ENCODE peak calls at places on chromosomes 7 and 10, in ten cellular contexts. T is GM12865, G is pancreas, K is CD14-positive monocyte, E is tibial artery, J is Calu3, Z is type B pancreatic cell, I is GM06990, N is MM.1S, U is IMR-90. C is an unnamed sample.

GRCh38 chr10:4498763-4499251 is 327.2 kb upstream of the AKR1E2 start:
- DNase-seq in T (no peak), G (no peak), K (no peak), E (no peak), J (no peak), Z (no peak), I (no peak), N (no peak), U (peak; percentile 94), C (no peak)

GRCh38 chr7:22001345-22002004 is 55.8 kb upstream of the CDCA7L start:
- DNase-seq in T (peak; percentile 63), G (no peak), K (no peak), E (no peak), J (peak; percentile 69), Z (no peak), I (peak; percentile 9), N (peak; percentile 64), U (peak; percentile 80), C (no peak)

GRCh38 chr10:2897619-2898508 is 169.5 kb upstream of the PFKP start:
- DNase-seq in T (no peak), G (no peak), K (no peak), E (no peak), J (no peak), Z (no peak), I (no peak), N (no peak), U (no peak), C (no peak)

GRCh38 chr7:42244828-42245227 is 7.8 kb upstream of the GLI3 start:
- DNase-seq in T (no peak), G (no peak), K (no peak), E (no peak), J (no peak), Z (no peak), I (no peak), N (no peak), U (peak; percentile 87), C (no peak)

GRCh38 chr10:72009430-72010081 is 45.4 kb downstream of the CHST3 start:
- DNase-seq in T (no peak), G (no peak), K (no peak), E (peak; percentile 96), J (no peak), Z (no peak), I (no peak), N (no peak), U (peak; percentile 94), C (peak; percentile 99)

GRCh38 chr10:81963606-81964005 is 88.6 kb downstream of the NRG3 start:
- DNase-seq in T (no peak), G (no peak), K (no peak), E (no peak), J (no peak), Z (no peak), I (no peak), N (no peak), U (no peak), C (no peak)

GRCh38 chr7:1663857-1664651 is 6.0 kb upstream of the ELFN1 start:
- DNase-seq in T (no peak), G (peak; percentile 76), K (peak; percentile 43), E (peak; percentile 15), J (peak; percentile 7), Z (peak; percentile 72), I (no peak), N (no peak), U (no peak), C (peak; percentile 65)

GRCh38 chr10:90591629-90592028 is 266.2 kb downstream of the HTR7 start:
- DNase-seq in T (no peak), G (no peak), K (no peak), E (no peak), J (no peak), Z (no peak), I (no peak), N (no peak), U (no peak), C (no peak)

GRCh38 chr7:105934577-105935185 is 28.4 kb upstream of the CDHR3 start:
- DNase-seq in T (peak; percentile 40), G (no peak), K (no peak), E (no peak), J (peak; percentile 20), Z (no peak), I (no peak), N (peak; percentile 25), U (peak; percentile 47), C (no peak)

GRCh38 chr10:32060372-32060771 is 4.1 kb upstream of the KIF5B start:
- DNase-seq in T (no peak), G (no peak), K (no peak), E (no peak), J (no peak), Z (no peak), I (no peak), N (no peak), U (no peak), C (no peak)

GRCh38 chr7:34165466-34165865 is 260.1 kb downstream of the BMPER start:
- DNase-seq in T (no peak), G (no peak), K (no peak), E (no peak), J (no peak), Z (no peak), I (no peak), N (no peak), U (peak; percentile 32), C (no peak)
- TF ChIP-seq CTCF in T (no peak), G (no peak), K (no peak), E (no peak), J (no peak), Z (no peak), I (no peak), N (no peak), U (no peak), C (no peak)

DNA sequence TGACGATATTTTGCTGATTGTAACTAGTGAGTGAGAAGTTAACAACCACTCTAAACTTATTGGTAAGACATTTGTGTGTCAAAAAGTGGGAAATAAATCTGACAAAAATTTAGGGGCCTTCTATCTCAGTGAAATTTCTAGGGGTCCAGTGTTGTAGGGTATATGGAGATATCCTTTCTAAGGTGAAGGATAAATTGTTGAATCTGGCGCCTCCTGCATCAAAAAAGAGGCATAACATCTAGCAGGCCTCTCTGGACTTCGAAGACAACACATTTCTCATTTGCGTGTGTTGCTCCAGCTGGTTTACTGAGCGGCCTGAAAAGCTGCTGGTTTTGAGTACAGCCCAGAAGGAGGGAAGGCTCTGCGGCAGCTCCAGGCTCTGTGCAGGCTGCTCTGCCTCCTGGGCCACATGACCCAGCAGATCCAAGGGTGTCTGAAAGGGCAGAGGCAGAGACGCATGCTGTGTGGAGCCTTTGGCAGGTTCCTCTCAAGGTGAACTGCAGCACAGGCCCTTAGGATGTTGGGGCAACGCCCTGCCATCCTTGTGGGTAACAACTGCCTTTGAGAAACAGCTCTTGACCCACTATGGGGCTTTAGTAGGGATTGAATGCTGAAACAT is 72.4 kb downstream of the LMBR1 start:
- DNase-seq in T (peak; percentile 6), G (no peak), K (no peak), E (no peak), J (no peak), Z (no peak), I (no peak), N (peak; percentile 22), U (no peak), C (no peak)
- TF ChIP-seq CTCF in T (peak; percentile 31), G (no peak), K (peak; percentile 22), E (peak; percentile 6), J (no peak), Z (peak; percentile 57), I (peak; percentile 41), N (peak; percentile 40), U (peak; percentile 27), C (no peak)

GRCh38 chr7:135143874-135144668 is 3.8 kb upstream of the TMEM140 start:
- DNase-seq in T (no peak), G (no peak), K (no peak), E (no peak), J (no peak), Z (no peak), I (no peak), N (no peak), U (no peak), C (no peak)

GRCh38 chr7:135151162-135151932 is 3.5 kb downstream of the TMEM140 start:
- DNase-seq in T (peak; percentile 45), G (no peak), K (peak; percentile 93), E (no peak), J (no peak), Z (no peak), I (no peak), N (no peak), U (no peak), C (no peak)

GRCh38 chr7:135150072-135150782 is 2.4 kb downstream of the TMEM140 start:
- DNase-seq in T (no peak), G (no peak), K (no peak), E (no peak), J (no peak), Z (no peak), I (no peak), N (no peak), U (no peak), C (no peak)

GRCh38 chr7:135147341-135147898 is 452 bp upstream of the TMEM140 start:
- DNase-seq in T (no peak), G (no peak), K (no peak), E (no peak), J (no peak), Z (no peak), I (no peak), N (peak; percentile 82), U (peak; percentile 37), C (no peak)

DNA sequence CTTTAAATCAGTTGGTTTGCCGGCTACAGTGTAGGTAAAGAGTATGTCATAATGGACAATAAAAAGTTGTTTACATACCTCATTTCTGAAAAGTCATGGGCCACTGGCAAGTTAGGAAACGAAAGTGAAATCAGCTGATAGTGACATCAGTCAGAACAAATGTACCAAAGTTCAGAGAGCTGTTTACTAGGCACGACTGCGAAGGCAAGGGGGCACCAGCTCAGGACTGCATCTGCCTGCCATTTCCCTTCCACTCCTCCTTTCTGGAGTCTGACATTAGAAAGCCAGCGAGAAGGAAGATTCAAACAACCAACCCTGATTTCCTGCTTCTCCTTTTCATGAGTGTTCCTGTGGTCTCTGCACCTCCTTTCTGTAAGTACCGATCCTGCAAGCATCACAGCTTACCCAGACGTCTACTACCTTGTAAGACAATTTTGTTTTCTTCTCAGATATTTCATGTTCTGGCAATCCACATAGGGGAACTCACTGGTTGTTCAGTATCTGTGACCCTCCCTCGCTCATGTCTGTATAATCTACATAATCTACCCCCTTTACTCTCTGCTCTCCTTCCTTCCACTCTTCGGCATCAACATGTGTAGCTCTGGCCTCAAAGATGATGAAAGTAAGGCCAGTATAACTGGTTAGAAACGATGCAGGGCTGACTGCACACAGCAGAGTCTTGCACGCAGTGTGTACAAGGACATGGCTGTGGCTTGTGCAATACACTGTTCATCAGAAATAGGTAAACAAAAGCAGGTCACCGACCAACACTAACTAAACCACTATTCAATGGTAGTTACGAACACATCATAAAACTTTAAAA is at the start of gene TMEM140:
- DNase-seq in T (peak; percentile 84), G (no peak), K (no peak), E (no peak), J (no peak), Z (no peak), I (peak; percentile 68), N (peak; percentile 96), U (peak; percentile 64), C (no peak)
- TF ChIP-seq CTCF in T (no peak), G (no peak), K (no peak), E (no peak), J (no peak), Z (no peak), I (no peak), N (peak; percentile 19), U (no peak), C (no peak)

DNA sequence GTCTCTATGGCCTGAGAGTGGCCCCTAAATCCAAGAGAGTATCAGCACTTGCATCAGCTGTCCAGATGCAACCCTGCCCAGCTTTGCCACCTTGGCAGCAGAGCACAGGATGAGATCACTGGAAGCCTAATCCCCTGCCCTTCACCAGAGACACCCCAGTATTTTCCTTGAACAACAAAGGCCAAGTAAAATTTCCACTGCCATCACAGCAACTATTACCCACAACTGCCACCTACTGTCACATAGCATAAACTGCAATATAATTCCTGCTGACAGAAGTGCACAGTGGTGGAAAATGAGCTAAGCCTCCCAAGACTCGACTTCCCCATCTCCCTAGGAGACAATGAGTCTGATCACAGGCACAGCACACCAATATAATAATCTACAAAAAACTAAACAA is 462.8 kb upstream of the ZWINT start:
- DNase-seq in T (peak; percentile 41), G (peak; percentile 16), K (no peak), E (no peak), J (peak; percentile 17), Z (no peak), I (peak; percentile 0), N (peak; percentile 50), U (no peak), C (no peak)
- TF ChIP-seq CTCF in T (peak; percentile 59), G (no peak), K (no peak), E (no peak), J (peak; percentile 63), Z (peak; percentile 55), I (peak; percentile 52), N (peak; percentile 61), U (peak; percentile 10), C (no peak)